ENCODE peak calls at places on chromosomes 2 and 18, in four cellular contexts. N is central memory CD4-positive, alpha-beta T cell; Y is activated CD8-positive, alpha-beta memory T cell treated with anti-CD3 and anti-CD28 coated beads for 24 hours; B is hypothalamus. H is an unnamed sample.

GRCh38 chr2:72141032-72141645 is 6.5 kb downstream of the CYP26B1 start:
- DNase-seq in B (no peak), N (no peak), Y (peak; percentile 46), H (no peak)

GRCh38 chr18:61998957-61999356 is 106.2 kb upstream of the RNF152 start:
- DNase-seq in Y (no peak), B (no peak), N (no peak), H (no peak)

GRCh38 chr2:181657379-181657778 is 474 bp upstream of the CERKL start:
- DNase-seq in B (no peak), Y (no peak), N (no peak), H (no peak)

GRCh38 chr2:74576151-74576755 is 21.7 kb downstream of the DOK1 start:
- DNase-seq in Y (no peak), N (no peak), B (no peak), H (no peak)

GRCh38 chr2:128286011-128286721 is 32.5 kb downstream of the HS6ST1 start:
- DNase-seq in B (no peak), Y (no peak), N (no peak), H (no peak)

GRCh38 chr2:212958757-212959295 is 192.6 kb downstream of the IKZF2 start:
- DNase-seq in B (no peak), N (peak; percentile 3), Y (no peak), H (no peak)

GRCh38 chr2:88852753-88853402 is 161.4 kb downstream of the RPIA start:
- DNase-seq in Y (no peak), N (no peak), B (no peak), H (no peak)

GRCh38 chr2:208278549-208278948 is 12.5 kb downstream of the PIKFYVE start:
- DNase-seq in N (no peak), B (no peak), Y (no peak), H (no peak)